ENCODE peak calls at places on chromosomes 12 and 14, in nine cellular contexts. R, S, T, X, Z, I, H, A and V are unnamed samples.

GRCh38 chr12:95203477-95203843 is 13.8 kb downstream of the FGD6 start:
- DNase-seq in T (no peak), Z (no peak), I (no peak), R (no peak), A (no peak), H (no peak), S (no peak), X (no peak), V (no peak)

GRCh38 chr12:105944628-105945027 is 194.1 kb downstream of the NUAK1 start:
- DNase-seq in I (no peak), H (no peak), T (no peak), S (no peak), Z (no peak), R (no peak), X (no peak), A (no peak), V (no peak)

GRCh38 chr14:71050227-71050823 is 143.1 kb downstream of the PCNX1 start:
- DNase-seq in I (no peak), S (no peak), R (no peak), A (no peak), Z (peak; percentile 35), X (no peak), H (no peak), T (no peak), V (peak; percentile 15)

GRCh38 chr12:82359115-82359478 is 768 bp downstream of the METTL25 start:
- DNase-seq in H (peak; percentile 16), S (peak; percentile 21), X (peak; percentile 85), R (no peak), I (no peak), Z (peak; percentile 11), A (peak; percentile 36), T (peak; percentile 43), V (peak; percentile 8)

GRCh38 chr12:116490481-116490880 is 68.7 kb upstream of the MAP1LC3B2 start:
- DNase-seq in I (no peak), R (no peak), H (no peak), Z (peak; percentile 63), X (no peak), A (no peak), S (no peak), T (no peak), V (no peak)

GRCh38 chr12:78120866-78121590 is 290.3 kb downstream of the NAV3 start:
- DNase-seq in Z (peak; percentile 82), A (no peak), H (no peak), I (no peak), R (peak; percentile 33), S (peak; percentile 15), T (no peak), X (no peak), V (no peak)

GRCh38 chr12:129594098-129594497 is 309.7 kb downstream of the TMEM132D start:
- DNase-seq in R (no peak), Z (no peak), I (no peak), S (no peak), A (no peak), X (no peak), H (peak; percentile 25), T (no peak), V (no peak)

GRCh38 chr12:56695327-56696101 is 7.4 kb upstream of the PTGES3 start:
- DNase-seq in H (no peak), I (no peak), R (no peak), X (no peak), T (no peak), S (no peak), A (no peak), Z (no peak), V (no peak)

GRCh38 chr12:130669797-130670196 is 46.3 kb downstream of the RIMBP2 start:
- DNase-seq in H (no peak), I (no peak), R (no peak), A (no peak), S (no peak), X (peak; percentile 39), T (no peak), Z (no peak), V (no peak)

GRCh38 chr12:26870491-26871419 is 37.8 kb upstream of the ITPR2 start:
- DNase-seq in A (no peak), T (no peak), S (peak; percentile 96), H (no peak), Z (peak; percentile 72), I (peak; percentile 29), X (no peak), R (peak; percentile 33), V (no peak)

GRCh38 chr12:110661337-110661972 is 27.5 kb downstream of the HVCN1 start:
- DNase-seq in A (no peak), T (no peak), S (peak; percentile 21), I (peak; percentile 28), R (no peak), H (no peak), Z (no peak), X (peak; percentile 87), V (no peak)

GRCh38 chr12:30811966-30812365 is 57.2 kb upstream of the CAPRIN2 start:
- DNase-seq in I (no peak), Z (no peak), S (no peak), A (no peak), R (no peak), T (no peak), X (no peak), H (no peak), V (no peak)

DNA sequence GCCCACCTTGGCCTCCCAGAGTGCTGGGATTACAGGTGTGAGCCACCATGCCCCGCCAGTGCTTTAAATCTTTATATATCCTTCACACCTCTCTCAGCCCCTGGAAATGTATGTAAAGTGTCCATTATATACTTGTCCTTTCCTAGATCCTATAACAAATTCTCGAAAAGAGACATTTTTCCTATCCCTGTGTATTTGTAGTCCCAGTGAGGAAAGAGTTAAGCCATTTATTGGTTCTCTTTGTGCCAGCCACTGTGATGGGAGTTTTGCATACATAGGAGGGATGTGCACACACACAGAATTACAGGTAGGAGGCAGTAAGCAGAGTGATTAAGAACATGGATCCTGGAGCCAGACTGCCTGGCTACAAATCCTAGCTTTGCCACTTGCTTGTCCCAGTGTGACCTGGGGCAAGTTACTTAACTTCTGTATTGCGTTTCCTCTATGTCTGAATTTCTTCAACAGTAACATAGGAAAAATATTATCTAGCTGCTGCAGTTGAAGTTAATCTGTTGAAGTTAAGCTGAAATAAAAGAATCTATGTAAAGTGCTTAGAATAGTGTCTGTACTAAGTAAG is 2.1 kb upstream of the RABGGTA start:
- DNase-seq in H (peak; percentile 80), S (peak; percentile 26), T (no peak), I (no peak), X (no peak), Z (no peak), R (no peak), A (no peak), V (no peak)
- TF ChIP-seq CTCF in H (peak; percentile 84), S (no peak), T (no peak), I (no peak), X (no peak), Z (peak; percentile 1), R (no peak), A (peak; percentile 6), V (no peak)

GRCh38 chr12:80924437-80924836 is 13.3 kb downstream of the LIN7A start:
- DNase-seq in H (no peak), A (no peak), S (no peak), R (no peak), I (no peak), Z (no peak), X (no peak), T (no peak), V (no peak)

GRCh38 chr12:80925237-80925636 is 12.5 kb downstream of the LIN7A start:
- DNase-seq in R (no peak), T (no peak), A (no peak), S (no peak), X (no peak), I (no peak), Z (no peak), H (no peak), V (no peak)

DNA sequence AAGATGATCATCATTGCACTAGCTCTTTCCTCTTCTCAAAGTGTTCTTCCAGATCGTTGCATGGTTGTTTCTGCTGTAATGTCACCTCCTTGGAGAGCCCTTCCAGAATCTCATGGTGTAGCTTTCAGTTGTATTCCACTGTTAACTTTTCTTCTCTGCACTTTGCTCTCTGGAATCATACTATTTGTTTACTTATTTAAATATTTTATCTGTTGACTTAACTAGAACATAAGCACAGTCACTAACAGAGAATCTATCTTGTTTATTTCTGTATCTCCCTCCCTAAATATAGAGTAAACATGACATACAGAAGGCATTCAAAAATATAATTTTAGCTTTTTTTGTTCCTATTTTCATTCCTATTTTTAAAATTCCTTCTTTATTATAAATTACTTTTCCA is 11.8 kb downstream of the LIN7A start:
- DNase-seq in H (no peak), I (no peak), Z (no peak), A (no peak), S (no peak), T (no peak), R (no peak), X (no peak), V (no peak)
- H3K27ac ChIP-seq in H (no peak overlapping the region), I (no peak overlapping the region), Z (no peak overlapping the region), A (no peak overlapping the region), S (no peak overlapping the region), T (no peak overlapping the region), R (no peak overlapping the region), X (no peak overlapping the region), V (no peak overlapping the region)

DNA sequence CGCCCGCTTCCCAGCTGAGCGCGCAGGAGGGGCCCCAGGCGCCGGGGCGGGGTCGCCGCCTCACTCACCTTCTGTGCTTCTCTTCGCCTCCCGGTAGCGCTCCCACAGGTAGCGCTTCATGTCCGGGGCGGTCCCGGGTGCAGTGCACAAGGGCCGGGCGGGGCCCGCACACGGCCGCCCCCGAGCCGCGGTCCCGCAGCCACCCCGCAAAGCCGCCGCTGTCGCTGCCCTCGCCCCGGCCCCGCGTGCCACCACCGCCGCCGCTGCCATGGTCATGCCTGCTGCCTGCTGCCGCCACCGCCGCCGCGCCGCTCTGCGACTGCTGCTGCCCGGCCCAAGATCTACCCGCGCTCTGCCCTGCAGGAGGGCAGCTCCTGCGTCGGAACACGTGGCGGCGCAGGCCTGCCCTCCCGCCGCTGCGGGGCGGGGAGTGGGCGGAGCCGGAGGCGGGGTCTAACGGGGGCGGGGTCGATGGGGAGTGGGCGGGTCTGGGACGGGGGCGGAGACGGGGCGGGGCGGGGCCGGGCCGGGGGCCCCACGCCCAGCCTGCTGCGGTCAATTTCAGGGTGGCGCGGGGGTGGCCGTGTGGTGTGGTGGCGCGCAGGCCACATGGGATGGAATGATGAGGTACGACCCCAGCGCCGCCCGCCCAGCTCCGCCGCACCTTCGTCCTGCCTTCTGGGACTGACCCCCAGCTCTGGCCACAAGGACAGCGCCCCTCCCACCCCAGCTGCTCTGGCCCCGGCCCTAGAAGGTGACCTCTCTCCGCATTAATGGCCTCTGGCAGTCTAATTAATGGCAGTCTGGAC is at the start of gene NT5DC3:
- DNase-seq in A (peak; percentile 93), T (peak; percentile 91), X (peak; percentile 97), S (peak; percentile 87), R (peak; percentile 65), I (peak; percentile 80), Z (peak; percentile 81), H (peak; percentile 77), V (peak; percentile 84)
- TF ChIP-seq CTCF in A (no peak), T (no peak), X (no peak), S (no peak), R (no peak), I (no peak), Z (no peak), H (no peak), V (no peak)

DNA sequence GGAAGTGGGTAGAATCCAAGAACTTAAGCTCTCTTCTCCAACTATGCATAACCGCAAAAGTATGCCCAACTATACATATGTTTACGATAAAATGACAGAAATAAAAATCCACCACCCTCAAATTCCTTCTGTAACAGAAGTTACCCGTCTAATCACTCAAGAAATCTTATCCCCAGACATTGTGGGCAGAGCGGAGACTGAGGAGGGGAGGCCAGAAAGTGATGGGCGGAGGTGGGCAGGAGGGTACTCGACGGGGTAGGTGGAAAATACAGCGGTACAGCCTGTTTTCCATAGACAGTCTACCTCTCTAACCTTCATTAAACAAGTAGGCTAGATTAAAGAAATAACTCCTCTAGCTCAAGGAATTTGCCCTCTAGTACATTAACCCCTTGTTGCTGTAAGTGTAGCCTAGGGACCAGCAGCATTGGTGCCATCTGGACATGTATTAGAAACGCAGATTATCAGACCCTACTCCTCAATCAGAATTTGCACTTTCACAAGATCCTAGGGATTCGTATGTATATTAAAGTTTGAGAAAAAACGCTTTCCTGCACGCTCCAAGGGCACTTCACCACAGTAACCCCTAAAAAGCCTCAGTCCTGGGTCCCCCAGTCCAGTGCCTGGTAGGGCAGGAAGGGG is 597 bp downstream of the DEPDC4 start:
- DNase-seq in T (no peak), X (no peak), R (no peak), H (no peak), A (no peak), I (no peak), S (no peak), Z (no peak), V (no peak)
- H3K27ac ChIP-seq in T (peak overlapping the region; percentile 94), X (peak overlapping the region; percentile 100), R (peak overlapping the region; percentile 89), H (peak overlapping the region; percentile 94), A (no peak overlapping the region), I (peak overlapping the region; percentile 97), S (peak overlapping the region; percentile 19), Z (peak overlapping the region; percentile 94), V (peak overlapping the region; percentile 94)